ENCODE peak calls at places on chromosome 10, in four cellular contexts. I is AG09309, Y is lower leg skin, G is A549. C is an unnamed sample.

GRCh38 chr10:3486346-3487065 is 298.5 kb downstream of the KLF6 start:
- DNase-seq in Y (peak; percentile 80), G (peak; percentile 91), I (no peak), C (no peak)

GRCh38 chr10:93813507-93814465 is 56.0 kb downstream of the LGI1 start:
- DNase-seq in Y (no peak), I (no peak), G (peak; percentile 75), C (no peak)

GRCh38 chr10:6056411-6057135 is 5.6 kb downstream of the IL2RA start:
- DNase-seq in Y (no peak), I (no peak), G (no peak), C (no peak)

GRCh38 chr10:81696609-81697388 is 178.2 kb upstream of the NRG3 start:
- DNase-seq in I (no peak), G (no peak), Y (no peak), C (no peak)

GRCh38 chr10:66888237-66888636 is 37.6 kb upstream of the LRRTM3 start:
- DNase-seq in Y (no peak), I (no peak), G (no peak), C (no peak)

GRCh38 chr10:114681542-114681941 is 23.5 kb upstream of the ABLIM1 start:
- DNase-seq in Y (no peak), G (no peak), I (no peak), C (no peak)

GRCh38 chr10:59905735-59906416 is 480 bp downstream of the CCDC6 start:
- DNase-seq in I (no peak), Y (no peak), G (no peak), C (no peak)

GRCh38 chr10:132836832-132837540 is 51.0 kb upstream of the NKX6-2 start:
- DNase-seq in Y (peak; percentile 13), I (no peak), G (peak; percentile 41), C (peak; percentile 55)

GRCh38 chr10:118017850-118018249 is 28.9 kb downstream of the RAB11FIP2 start:
- DNase-seq in Y (no peak), I (no peak), G (no peak), C (no peak)

GRCh38 chr10:103716206-103717160 is 138.9 kb downstream of the SH3PXD2A start:
- DNase-seq in G (no peak), Y (peak; percentile 59), I (no peak), C (no peak)

GRCh38 chr10:91944880-91945630 is 21.5 kb downstream of the BTAF1 start:
- DNase-seq in G (no peak), I (peak; percentile 16), Y (no peak), C (no peak)

GRCh38 chr10:75612904-75613684 is 181.7 kb downstream of the LRMDA start:
- DNase-seq in G (no peak), I (no peak), Y (no peak), C (no peak)

GRCh38 chr10:120732067-120732466 is 119.1 kb upstream of the WDR11 start:
- DNase-seq in I (no peak), G (no peak), Y (no peak), C (no peak)

GRCh38 chr10:21509391-21510217 is 15.9 kb downstream of the SKIDA1 start:
- DNase-seq in G (no peak), I (no peak), Y (no peak), C (no peak)

GRCh38 chr10:44419790-44420549 is 35.1 kb upstream of the CXCL12 start:
- DNase-seq in I (no peak), Y (no peak), G (no peak), C (no peak)

GRCh38 chr10:44424953-44425352 is 40.1 kb upstream of the CXCL12 start:
- DNase-seq in I (no peak), Y (no peak), G (no peak), C (no peak)

GRCh38 chr10:44422153-44422552 is 37.3 kb upstream of the CXCL12 start:
- DNase-seq in I (no peak), G (no peak), Y (no peak), C (no peak)

GRCh38 chr10:44424298-44424697 is 39.4 kb upstream of the CXCL12 start:
- DNase-seq in I (no peak), G (no peak), Y (no peak), C (no peak)

DNA sequence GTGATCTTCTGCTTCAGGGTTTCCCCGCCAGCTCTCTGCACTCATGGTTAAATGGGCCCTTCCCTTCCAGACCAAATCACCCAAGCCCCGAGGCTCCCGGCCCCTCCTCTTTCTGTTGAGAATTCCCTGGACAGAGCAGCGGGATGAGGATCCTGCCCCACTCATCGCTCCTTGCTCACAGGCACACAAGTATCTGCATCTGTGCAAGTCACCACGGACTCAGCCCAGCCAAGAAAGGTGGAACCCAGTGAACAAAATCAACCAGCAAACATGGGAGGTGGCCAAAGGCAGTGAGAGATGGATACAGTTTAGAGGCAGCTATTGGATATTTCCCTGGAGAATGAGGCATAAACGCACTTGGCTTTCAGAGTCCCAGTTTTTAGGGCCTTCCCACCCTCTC is 37.7 kb upstream of the CXCL12 start:
- DNase-seq in I (no peak), G (no peak), Y (no peak), C (no peak)
- TF ChIP-seq CTCF in I (no peak), G (no peak), Y (no peak), C (no peak)

DNA sequence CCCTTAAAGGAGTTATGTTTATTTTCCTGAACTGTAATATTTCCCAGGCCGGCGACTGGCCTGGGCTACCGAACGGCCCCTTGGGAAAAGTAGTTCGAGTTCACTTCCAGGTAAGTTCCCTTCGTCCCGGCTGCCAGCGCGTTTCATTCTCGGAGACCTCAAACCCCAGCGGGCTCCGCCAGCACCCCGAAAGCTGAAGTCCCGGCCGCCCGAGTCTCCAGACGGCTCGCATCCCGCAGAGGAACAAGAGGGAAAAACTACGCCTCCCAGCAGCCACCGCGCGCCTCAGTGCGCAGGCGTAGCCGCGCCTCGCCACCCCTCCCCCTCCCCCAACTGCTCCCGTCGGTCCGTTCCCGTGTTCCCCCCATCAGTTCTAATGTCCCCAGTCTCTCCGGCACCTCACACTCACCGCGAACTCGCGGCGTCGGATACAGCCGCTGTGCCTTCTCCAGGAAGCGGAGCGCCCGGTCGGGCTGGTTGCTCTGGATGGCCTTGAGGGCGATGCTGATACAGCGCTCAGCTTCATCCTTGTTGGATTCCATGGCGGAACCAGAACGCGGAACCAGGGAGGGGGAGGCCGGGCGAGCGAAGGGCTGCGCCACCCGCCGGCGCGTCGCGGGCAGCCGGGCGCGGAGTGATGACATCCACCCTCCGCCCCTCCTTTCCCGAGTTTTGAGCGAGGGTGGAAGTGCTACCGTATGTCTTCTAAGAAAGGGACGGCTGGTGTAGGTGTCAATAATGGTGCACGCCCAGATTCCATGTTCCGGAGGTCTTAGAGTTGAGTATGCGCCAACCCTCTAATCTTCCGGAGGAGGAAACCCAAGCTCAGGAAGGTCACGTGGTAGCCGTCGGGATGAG is at the start of gene DNAJB12:
- DNase-seq in I (peak; percentile 65), Y (peak; percentile 89), G (peak; percentile 98), C (peak; percentile 88)
- TF ChIP-seq CTCF in I (no peak), Y (no peak), G (no peak), C (no peak)

GRCh38 chr10:86152911-86153310 is 213.7 kb downstream of the GRID1 start:
- DNase-seq in I (no peak), Y (no peak), G (no peak), C (no peak)
- TF ChIP-seq CTCF in I (no peak), Y (no peak), G (no peak), C (no peak)

DNA sequence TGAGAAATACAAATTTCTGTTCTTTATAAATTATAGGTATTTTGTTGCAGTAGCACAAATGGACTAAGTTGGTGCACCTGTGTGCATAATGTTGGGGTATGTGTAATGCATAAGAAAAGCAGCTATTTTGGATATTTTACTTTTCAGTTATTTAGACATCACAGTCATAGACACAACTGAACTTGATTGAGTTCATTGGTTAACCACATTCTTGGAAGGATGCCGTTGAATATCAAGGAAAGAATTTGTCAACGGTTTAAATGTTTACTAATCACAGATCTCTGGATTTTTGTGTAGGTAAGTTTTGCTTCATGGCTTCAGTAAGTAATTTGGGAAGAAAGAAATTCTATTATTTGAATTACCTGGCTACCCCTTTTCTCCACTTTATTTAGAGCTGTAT is 4.1 kb downstream of the OTUD1 start:
- DNase-seq in G (no peak), I (no peak), Y (no peak), C (no peak)
- TF ChIP-seq CTCF in G (no peak), I (no peak), Y (no peak), C (no peak)

DNA sequence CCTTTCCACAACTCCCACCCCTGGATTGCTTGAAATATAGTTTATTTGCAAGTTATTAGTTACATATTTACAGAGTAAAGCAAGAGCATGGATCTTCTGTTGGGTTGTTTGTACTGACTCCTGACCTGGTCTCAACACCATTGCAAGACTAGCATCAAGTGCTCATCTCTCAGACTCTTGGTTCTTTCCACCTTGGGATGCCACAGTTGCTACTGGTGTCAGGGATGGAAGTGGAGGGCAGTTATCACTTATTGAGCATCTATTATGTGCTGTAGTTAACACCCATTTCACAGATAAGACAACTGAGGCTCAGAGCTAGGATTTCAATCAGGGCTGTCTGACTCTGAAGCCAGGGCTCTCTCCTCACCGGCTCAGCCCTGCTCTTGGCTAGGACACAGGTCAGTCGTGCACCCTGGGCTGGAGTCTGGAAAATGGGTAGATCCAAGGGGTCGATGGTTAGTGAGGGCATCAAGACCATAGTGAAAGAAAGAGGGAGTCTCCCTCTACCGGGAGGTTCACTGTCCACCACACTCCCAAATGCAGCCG is 614 bp upstream of the ADAMTS14 start:
- DNase-seq in G (no peak), I (no peak), Y (no peak), C (no peak)
- TF ChIP-seq CTCF in G (no peak), I (peak; percentile 28), Y (no peak), C (no peak)

C was measured in natural killer cell.